ENCODE peak calls at places on chromosomes 11 and 22, in four cellular contexts. M is IMR-90, X is mesenchymal stem cell, W is neuronal stem cell. E is an unnamed sample.

GRCh38 chr11:67278939-67279588 is 10.0 kb upstream of the ANKRD13D start:
- DNase-seq in X (no peak), M (no peak), W (no peak), E (no peak)

GRCh38 chr22:49073873-49074417 is 753.7 kb downstream of the BRD1 start:
- DNase-seq in X (no peak), M (no peak), W (no peak), E (no peak)

GRCh38 chr22:44244265-44244822 is 63.6 kb downstream of the PARVG start:
- DNase-seq in W (no peak), M (no peak), X (no peak), E (no peak)

GRCh38 chr11:78420796-78421209 is 3.2 kb upstream of the GAB2 start:
- DNase-seq in M (peak; percentile 85), W (no peak), X (peak; percentile 55), E (peak; percentile 27)

GRCh38 chr11:833114-833791 is 501 bp downstream of the CD151 start:
- DNase-seq in M (no peak), W (no peak), X (peak; percentile 65), E (no peak)

GRCh38 chr11:20026629-20027545 is 133.4 kb downstream of the DBX1 start:
- DNase-seq in W (no peak), M (no peak), X (no peak), E (peak; percentile 94)

GRCh38 chr11:32892355-32893090 is at the start of gene QSER1:
- DNase-seq in W (peak; percentile 72), X (peak; percentile 65), M (peak; percentile 41), E (peak; percentile 49)

GRCh38 chr22:29623553-29624169 is 20.2 kb downstream of the NF2 start:
- DNase-seq in W (no peak), M (no peak), X (no peak), E (peak; percentile 3)

GRCh38 chr22:25722223-25723015 is 19.6 kb upstream of the MYO18B start:
- DNase-seq in X (no peak), M (no peak), W (no peak), E (peak; percentile 53)

GRCh38 chr11:106467486-106467885 is 390.0 kb downstream of the AASDHPPT start:
- DNase-seq in X (no peak), W (no peak), M (no peak), E (no peak)

GRCh38 chr11:94576306-94576705 is 9.1 kb downstream of the PIWIL4 start:
- DNase-seq in X (no peak), W (no peak), M (no peak), E (no peak)

GRCh38 chr22:46119729-46120419 is 30.5 kb upstream of the PPARA start:
- DNase-seq in X (no peak), W (no peak), M (peak; percentile 74), E (no peak)

GRCh38 chr22:46122511-46122971 is 27.8 kb upstream of the PPARA start:
- DNase-seq in X (peak; percentile 65), W (peak; percentile 65), M (peak; percentile 46), E (peak; percentile 80)

GRCh38 chr22:46121523-46122287 is 28.6 kb upstream of the PPARA start:
- DNase-seq in X (no peak), W (no peak), M (no peak), E (no peak)

GRCh38 chr22:46120420-46120737 is 29.9 kb upstream of the PPARA start:
- DNase-seq in M (no peak), W (no peak), X (no peak), E (no peak)

DNA sequence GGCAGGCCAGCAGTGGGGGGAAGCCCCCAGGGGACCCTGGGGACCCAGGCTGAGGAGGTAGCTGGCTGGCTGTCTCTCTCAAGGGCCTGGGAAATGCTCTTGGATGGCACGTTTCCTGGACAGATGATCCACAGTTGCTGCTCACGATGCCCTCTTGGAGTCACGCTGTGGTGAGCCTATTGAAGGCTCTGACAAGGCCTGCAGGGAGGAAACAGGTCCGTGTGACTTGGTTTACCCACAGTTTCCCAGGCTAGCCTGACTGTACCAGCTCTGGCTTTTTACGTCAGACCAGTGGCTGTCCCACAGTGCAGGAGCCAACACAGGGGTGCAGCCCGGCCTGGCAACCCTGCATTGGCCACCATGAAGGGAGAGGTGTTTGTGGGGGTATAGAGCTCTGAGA is 29.2 kb upstream of the PPARA start:
- DNase-seq in X (no peak), W (no peak), M (no peak), E (no peak)
- H3K14ac ChIP-seq in X (no peak overlapping the region), W (no peak overlapping the region), M (no peak overlapping the region), E (no peak overlapping the region)

DNA sequence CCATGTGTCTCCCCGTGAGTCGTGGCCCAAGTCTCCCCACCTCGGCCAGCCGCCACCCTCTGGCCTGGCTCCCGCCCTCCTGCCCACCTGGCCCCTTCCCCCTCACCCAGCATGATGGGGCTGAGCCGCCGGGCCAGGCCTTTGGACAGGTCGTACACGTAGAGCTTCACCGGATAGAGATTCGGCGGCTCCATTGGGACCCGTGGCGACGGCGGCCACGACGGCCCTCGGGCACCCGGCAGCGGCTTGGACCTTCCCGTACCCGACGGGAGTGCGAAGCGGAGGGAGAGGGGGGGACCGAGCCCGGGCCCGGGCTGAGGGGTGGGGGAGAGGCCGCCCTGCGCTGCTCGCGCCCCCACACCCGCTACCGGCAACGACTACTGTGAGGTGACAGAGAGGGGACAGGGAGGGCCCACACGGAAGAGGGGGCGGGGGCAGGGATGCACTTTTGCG is at the start of gene DESI1:
- DNase-seq in W (no peak), X (no peak), M (no peak), E (peak; percentile 35)
- H3K14ac ChIP-seq in W (peak within 1 kb of the TSS; percentile 97), X (no peak within 1 kb of the TSS), M (peak within 1 kb of the TSS; percentile 96), E (peak within 1 kb of the TSS; percentile 71)

GRCh38 chr11:34204396-34205279 is 99.2 kb downstream of the NAT10 start:
- DNase-seq in X (no peak), W (no peak), M (peak; percentile 63), E (no peak)

GRCh38 chr11:34208266-34209135 is 103.1 kb downstream of the NAT10 start:
- DNase-seq in W (no peak), X (no peak), M (peak; percentile 39), E (peak; percentile 41)

GRCh38 chr11:34207487-34207886 is 102.1 kb downstream of the NAT10 start:
- DNase-seq in M (no peak), X (no peak), W (no peak), E (no peak)

GRCh38 chr11:34205326-34206035 is 100.1 kb downstream of the NAT10 start:
- DNase-seq in X (no peak), M (peak; percentile 39), W (no peak), E (no peak)

GRCh38 chr11:34206598-34207300 is 101.3 kb downstream of the NAT10 start:
- DNase-seq in X (no peak), W (no peak), M (no peak), E (no peak)
- H3K14ac ChIP-seq in X (no peak overlapping the region), W (no peak overlapping the region), M (no peak overlapping the region), E (no peak overlapping the region)

GRCh38 chr11:117497206-117497951 is 169.7 kb downstream of the CEP164 start:
- DNase-seq in X (no peak), W (no peak), M (no peak), E (no peak)

GRCh38 chr11:117502285-117502856 is 174.7 kb downstream of the CEP164 start:
- DNase-seq in M (no peak), W (no peak), X (no peak), E (no peak)

GRCh38 chr11:117498791-117499190 is 171.1 kb downstream of the CEP164 start:
- DNase-seq in W (no peak), X (no peak), M (no peak), E (no peak)

GRCh38 chr11:117505285-117505970 is 177.8 kb downstream of the CEP164 start:
- DNase-seq in W (no peak), X (no peak), M (no peak), E (peak; percentile 92)

GRCh38 chr11:117501499-117501898 is 173.8 kb downstream of the CEP164 start:
- DNase-seq in X (no peak), W (no peak), M (no peak), E (no peak)
- H3K14ac ChIP-seq in X (no peak overlapping the region), W (no peak overlapping the region), M (no peak overlapping the region), E (no peak overlapping the region)

E was measured in trophoblast cell.